ENCODE peak calls at places on chromosomes 11 and 22, in five cellular contexts. R, W, Q, J and B are unnamed samples.

GRCh38 chr11:116104480-116105174 is 600.4 kb upstream of the CADM1 start:
- DNase-seq in Q (peak), W (no peak), J (no peak), R (no peak), B (no peak)

GRCh38 chr11:116580828-116581227 is 192.0 kb downstream of the BUD13 start:
- DNase-seq in R (no peak), Q (peak), W (no peak), J (no peak), B (no peak)

GRCh38 chr11:72358461-72359405 is 75.6 kb downstream of the CLPB start:
- DNase-seq in Q (no peak), R (no peak), W (no peak), J (no peak), B (no peak)

GRCh38 chr11:112884012-112884767 is 77.0 kb upstream of the NCAM1 start:
- DNase-seq in Q (no peak), R (no peak), J (no peak), W (no peak), B (no peak)

GRCh38 chr22:42837556-42837955 is 19.5 kb downstream of the ARFGAP3 start:
- DNase-seq in J (no peak), Q (no peak), R (no peak), W (no peak), B (no peak)

GRCh38 chr11:126456783-126457542 is 101.5 kb downstream of the ST3GAL4 start:
- DNase-seq in Q (no peak), R (no peak), W (no peak), J (no peak), B (no peak)

GRCh38 chr11:10605941-10606381 is 37.5 kb upstream of the LYVE1 start:
- DNase-seq in W (no peak), R (no peak), Q (peak), J (no peak), B (peak)

GRCh38 chr11:17186932-17187692 is 20.7 kb downstream of the PIK3C2A start:
- DNase-seq in J (no peak), W (no peak), Q (no peak), R (no peak), B (no peak)

GRCh38 chr11:68261749-68262543 is 9.8 kb downstream of the C11orf24 start:
- DNase-seq in R (no peak), Q (no peak), J (no peak), W (no peak), B (no peak)

GRCh38 chr11:92035488-92035887 is 189.1 kb upstream of the FAT3 start:
- DNase-seq in Q (no peak), R (no peak), J (no peak), W (no peak), B (no peak)

GRCh38 chr22:49976439-49977175 is 16.0 kb downstream of the PIM3 start:
- DNase-seq in Q (peak), J (peak), W (no peak), R (no peak), B (no peak)

GRCh38 chr11:23021287-23021863 is 161.1 kb upstream of the CCDC179 start:
- DNase-seq in R (peak), W (peak), Q (no peak), J (peak), B (peak)

GRCh38 chr22:49525776-49526535 is 301.7 kb downstream of the BRD1 start:
- DNase-seq in Q (no peak), W (no peak), J (no peak), R (no peak), B (no peak)